ENCODE peak calls at places on chromosomes 1 and 21, in eight cellular contexts. One of them, this sample, is unnamed.

GRCh38 chr1:234598974-234599616 is 10.9 kb downstream of the IRF2BP2 start:
- DNase-seq in esophagus squamous epithelium: no peak
- DNase-seq in HepG2: no peak
- DNase-seq in heart left ventricle: no peak
- DNase-seq in ovary: no peak
- DNase-seq in breast epithelium: no peak
- DNase-seq in cardiac muscle cell: no peak
- DNase-seq in PC-9: peak; percentile 86
- DNase-seq in this sample: no peak

GRCh38 chr1:154157520-154158306 is 2.8 kb upstream of the NUP210L start:
- DNase-seq in esophagus squamous epithelium: no peak
- DNase-seq in HepG2: no peak
- DNase-seq in heart left ventricle: no peak
- DNase-seq in ovary: no peak
- DNase-seq in breast epithelium: no peak
- DNase-seq in cardiac muscle cell: no peak
- DNase-seq in PC-9: no peak
- DNase-seq in this sample: no peak

GRCh38 chr1:73576084-73576483 is 621.9 kb downstream of the LRRIQ3 start:
- DNase-seq in esophagus squamous epithelium: no peak
- DNase-seq in HepG2: no peak
- DNase-seq in heart left ventricle: no peak
- DNase-seq in ovary: no peak
- DNase-seq in breast epithelium: no peak
- DNase-seq in cardiac muscle cell: no peak
- DNase-seq in PC-9: no peak
- DNase-seq in this sample: no peak

GRCh38 chr1:83034846-83035245 is 964.1 kb downstream of the TTLL7 start:
- DNase-seq in esophagus squamous epithelium: no peak
- DNase-seq in HepG2: no peak
- DNase-seq in heart left ventricle: no peak
- DNase-seq in ovary: no peak
- DNase-seq in breast epithelium: no peak
- DNase-seq in cardiac muscle cell: no peak
- DNase-seq in PC-9: no peak
- DNase-seq in this sample: no peak

GRCh38 chr21:26961704-26962103 is 5.2 kb downstream of the ADAMTS5 start:
- DNase-seq in esophagus squamous epithelium: no peak
- DNase-seq in HepG2: no peak
- DNase-seq in heart left ventricle: no peak
- DNase-seq in ovary: peak; percentile 22
- DNase-seq in breast epithelium: no peak
- DNase-seq in cardiac muscle cell: no peak
- DNase-seq in PC-9: no peak
- DNase-seq in this sample: no peak

GRCh38 chr21:31902438-31902837 is 29.6 kb downstream of the HUNK start:
- DNase-seq in esophagus squamous epithelium: no peak
- DNase-seq in HepG2: no peak
- DNase-seq in heart left ventricle: no peak
- DNase-seq in ovary: no peak
- DNase-seq in breast epithelium: no peak
- DNase-seq in cardiac muscle cell: no peak
- DNase-seq in PC-9: no peak
- DNase-seq in this sample: no peak

GRCh38 chr1:46489169-46489637 is 433 bp upstream of the DMBX1 start:
- DNase-seq in esophagus squamous epithelium: no peak
- DNase-seq in HepG2: no peak
- DNase-seq in heart left ventricle: no peak
- DNase-seq in ovary: no peak
- DNase-seq in breast epithelium: no peak
- DNase-seq in cardiac muscle cell: no peak
- DNase-seq in PC-9: no peak
- DNase-seq in this sample: no peak

GRCh38 chr1:203271962-203272632 is 33.2 kb upstream of the BTG2 start:
- DNase-seq in esophagus squamous epithelium: no peak
- DNase-seq in HepG2: no peak
- DNase-seq in heart left ventricle: no peak
- DNase-seq in ovary: peak; percentile 41
- DNase-seq in breast epithelium: no peak
- DNase-seq in cardiac muscle cell: no peak
- DNase-seq in PC-9: no peak
- DNase-seq in this sample: no peak

GRCh38 chr1:2632561-2633361 is at the start of gene MMEL1:
- DNase-seq in esophagus squamous epithelium: no peak
- DNase-seq in HepG2: no peak
- DNase-seq in heart left ventricle: no peak
- DNase-seq in ovary: no peak
- DNase-seq in breast epithelium: no peak
- DNase-seq in cardiac muscle cell: no peak
- DNase-seq in PC-9: no peak
- DNase-seq in this sample: no peak

GRCh38 chr1:94708811-94709210 is 111.3 kb upstream of the SLC44A3 start:
- DNase-seq in esophagus squamous epithelium: no peak
- DNase-seq in HepG2: no peak
- DNase-seq in heart left ventricle: no peak
- DNase-seq in ovary: no peak
- DNase-seq in breast epithelium: no peak
- DNase-seq in cardiac muscle cell: no peak
- DNase-seq in PC-9: no peak
- DNase-seq in this sample: no peak

GRCh38 chr1:60903591-60903990 is 178.8 kb upstream of the NFIA start:
- DNase-seq in esophagus squamous epithelium: no peak
- DNase-seq in HepG2: no peak
- DNase-seq in heart left ventricle: peak; percentile 67
- DNase-seq in ovary: no peak
- DNase-seq in breast epithelium: peak; percentile 53
- DNase-seq in cardiac muscle cell: no peak
- DNase-seq in PC-9: no peak
- DNase-seq in this sample: no peak

GRCh38 chr21:43333301-43334062 is 93.4 kb downstream of the SIK1 start:
- DNase-seq in esophagus squamous epithelium: no peak
- DNase-seq in HepG2: peak; percentile 68
- DNase-seq in heart left ventricle: peak; percentile 52
- DNase-seq in ovary: peak; percentile 49
- DNase-seq in breast epithelium: peak; percentile 92
- DNase-seq in cardiac muscle cell: peak; percentile 79
- DNase-seq in PC-9: peak; percentile 81
- DNase-seq in this sample: no peak

GRCh38 chr1:230976825-230977747 is 1.6 kb downstream of the TTC13 start:
- DNase-seq in esophagus squamous epithelium: no peak
- DNase-seq in HepG2: no peak
- DNase-seq in heart left ventricle: peak; percentile 20
- DNase-seq in ovary: no peak
- DNase-seq in breast epithelium: no peak
- DNase-seq in cardiac muscle cell: no peak
- DNase-seq in PC-9: no peak
- DNase-seq in this sample: no peak

GRCh38 chr21:15206514-15206913 is 141.7 kb upstream of the NRIP1 start:
- DNase-seq in esophagus squamous epithelium: no peak
- DNase-seq in HepG2: no peak
- DNase-seq in heart left ventricle: no peak
- DNase-seq in ovary: no peak
- DNase-seq in breast epithelium: no peak
- DNase-seq in cardiac muscle cell: no peak
- DNase-seq in PC-9: no peak
- DNase-seq in this sample: no peak

GRCh38 chr1:145871994-145872411 is 13.1 kb upstream of the PIAS3 start:
- DNase-seq in esophagus squamous epithelium: no peak
- DNase-seq in HepG2: no peak
- DNase-seq in heart left ventricle: peak; percentile 36
- DNase-seq in ovary: no peak
- DNase-seq in breast epithelium: no peak
- DNase-seq in cardiac muscle cell: peak; percentile 13
- DNase-seq in PC-9: no peak
- DNase-seq in this sample: peak; percentile 58
- H3K27ac ChIP-seq in esophagus squamous epithelium: peak overlapping the region; percentile 61
- H3K27ac ChIP-seq in HepG2: no peak overlapping the region
- H3K27ac ChIP-seq in heart left ventricle: peak overlapping the region; percentile 62
- H3K27ac ChIP-seq in ovary: peak overlapping the region; percentile 86
- H3K27ac ChIP-seq in breast epithelium: peak overlapping the region; percentile 91
- H3K27ac ChIP-seq in cardiac muscle cell: no peak overlapping the region
- H3K27ac ChIP-seq in PC-9: no peak overlapping the region
- H3K27ac ChIP-seq in this sample: no peak overlapping the region

DNA sequence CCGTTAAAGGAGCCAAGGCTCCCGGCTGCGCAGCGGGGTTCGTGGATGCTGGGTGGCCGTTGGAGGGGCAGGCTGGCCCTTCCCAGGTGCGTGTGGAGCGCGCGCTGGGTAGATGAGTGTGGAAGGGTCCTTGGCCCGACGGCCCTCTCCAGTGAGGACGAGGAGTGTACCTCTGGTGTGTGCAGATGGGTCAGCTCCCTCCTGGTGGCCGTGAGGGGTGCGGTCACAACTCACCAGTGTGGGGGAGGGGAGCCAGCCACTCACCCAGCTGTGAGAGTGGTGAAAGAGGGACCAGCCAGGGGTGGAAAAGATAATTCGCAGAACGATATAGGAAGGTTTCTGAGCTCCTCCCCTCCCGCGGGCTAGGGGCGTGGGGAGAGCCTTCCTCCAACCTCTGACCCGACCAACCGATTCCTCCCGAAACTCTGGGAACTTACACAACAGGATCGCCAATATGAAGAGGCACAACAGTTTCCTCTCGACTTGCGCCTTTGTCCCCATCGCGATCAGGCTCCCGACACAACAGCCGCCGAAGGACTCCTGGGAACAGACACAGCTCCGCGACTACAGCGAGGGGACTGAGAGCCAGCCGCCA is at the start of gene F11R:
- DNase-seq in esophagus squamous epithelium: no peak
- DNase-seq in HepG2: peak; percentile 62
- DNase-seq in heart left ventricle: peak; percentile 35
- DNase-seq in ovary: peak; percentile 38
- DNase-seq in breast epithelium: peak; percentile 50
- DNase-seq in cardiac muscle cell: peak; percentile 81
- DNase-seq in PC-9: peak; percentile 55
- DNase-seq in this sample: peak; percentile 73
- TF ChIP-seq CTCF in esophagus squamous epithelium: peak; percentile 48
- TF ChIP-seq CTCF in HepG2: peak; percentile 48
- TF ChIP-seq CTCF in heart left ventricle: peak; percentile 25
- TF ChIP-seq CTCF in ovary: no peak
- TF ChIP-seq CTCF in breast epithelium: peak; percentile 30
- TF ChIP-seq CTCF in cardiac muscle cell: peak; percentile 14
- TF ChIP-seq CTCF in PC-9: peak; percentile 54
- TF ChIP-seq CTCF in this sample: no peak

GRCh38 chr1:26694185-26694572 is 1.6 kb upstream of the ARID1A start:
- DNase-seq in esophagus squamous epithelium: no peak
- DNase-seq in HepG2: no peak
- DNase-seq in heart left ventricle: no peak
- DNase-seq in ovary: no peak
- DNase-seq in breast epithelium: no peak
- DNase-seq in cardiac muscle cell: peak; percentile 62
- DNase-seq in PC-9: no peak
- DNase-seq in this sample: no peak
- H3K4me1 ChIP-seq in esophagus squamous epithelium: peaks cover 36% of the 10 kb centered on the region
- H3K4me1 ChIP-seq in HepG2: peaks cover 47% of the 10 kb centered on the region
- H3K4me1 ChIP-seq in heart left ventricle: peaks cover 32% of the 10 kb centered on the region
- H3K4me1 ChIP-seq in ovary: peaks cover 8% of the 10 kb centered on the region
- H3K4me1 ChIP-seq in breast epithelium: peaks cover 17% of the 10 kb centered on the region
- H3K4me1 ChIP-seq in cardiac muscle cell: peaks cover 37% of the 10 kb centered on the region
- H3K4me1 ChIP-seq in PC-9: peaks cover 37% of the 10 kb centered on the region
- H3K4me1 ChIP-seq in this sample: peaks cover 46% of the 10 kb centered on the region

DNA sequence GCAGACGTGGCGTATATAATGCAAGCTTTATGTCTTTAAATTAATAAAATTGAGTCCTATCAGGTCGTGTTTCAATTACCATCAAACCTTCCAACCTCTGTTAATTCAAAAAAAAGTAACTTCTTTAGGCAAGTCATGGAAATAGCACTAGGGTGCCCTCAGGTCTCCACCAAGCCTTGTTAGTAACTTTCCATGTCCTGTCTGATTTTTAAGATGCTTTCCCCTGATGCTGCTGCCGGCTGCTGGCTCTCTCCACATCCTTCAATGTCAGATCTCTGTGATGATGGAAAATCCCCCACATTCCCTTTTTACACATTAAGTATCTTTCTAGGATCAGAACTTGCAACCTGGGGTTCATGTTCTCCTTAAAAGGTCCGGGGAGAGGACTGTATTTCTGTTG is 3.0 kb downstream of the ERG start:
- DNase-seq in esophagus squamous epithelium: no peak
- DNase-seq in HepG2: no peak
- DNase-seq in heart left ventricle: no peak
- DNase-seq in ovary: no peak
- DNase-seq in breast epithelium: no peak
- DNase-seq in cardiac muscle cell: no peak
- DNase-seq in PC-9: no peak
- DNase-seq in this sample: no peak
- H3K27ac ChIP-seq in esophagus squamous epithelium: peak overlapping the region; percentile 3
- H3K27ac ChIP-seq in HepG2: no peak overlapping the region
- H3K27ac ChIP-seq in heart left ventricle: peak overlapping the region; percentile 88
- H3K27ac ChIP-seq in ovary: no peak overlapping the region
- H3K27ac ChIP-seq in breast epithelium: peak overlapping the region; percentile 5
- H3K27ac ChIP-seq in cardiac muscle cell: no peak overlapping the region
- H3K27ac ChIP-seq in PC-9: no peak overlapping the region
- H3K27ac ChIP-seq in this sample: no peak overlapping the region

GRCh38 chr1:201213106-201213770 is 22.6 kb downstream of the IGFN1 start:
- DNase-seq in esophagus squamous epithelium: no peak
- DNase-seq in HepG2: no peak
- DNase-seq in heart left ventricle: peak; percentile 11
- DNase-seq in ovary: no peak
- DNase-seq in breast epithelium: no peak
- DNase-seq in cardiac muscle cell: no peak
- DNase-seq in PC-9: no peak
- DNase-seq in this sample: peak; percentile 28

GRCh38 chr1:201215531-201216357 is 25.1 kb downstream of the IGFN1 start:
- DNase-seq in esophagus squamous epithelium: no peak
- DNase-seq in HepG2: no peak
- DNase-seq in heart left ventricle: peak; percentile 14
- DNase-seq in ovary: no peak
- DNase-seq in breast epithelium: no peak
- DNase-seq in cardiac muscle cell: no peak
- DNase-seq in PC-9: no peak
- DNase-seq in this sample: no peak

GRCh38 chr1:201214886-201215285 is 24.3 kb downstream of the IGFN1 start:
- DNase-seq in esophagus squamous epithelium: no peak
- DNase-seq in HepG2: no peak
- DNase-seq in heart left ventricle: peak; percentile 4
- DNase-seq in ovary: no peak
- DNase-seq in breast epithelium: no peak
- DNase-seq in cardiac muscle cell: no peak
- DNase-seq in PC-9: no peak
- DNase-seq in this sample: no peak

GRCh38 chr1:201213926-201214325 is 23.3 kb downstream of the IGFN1 start:
- DNase-seq in esophagus squamous epithelium: no peak
- DNase-seq in HepG2: no peak
- DNase-seq in heart left ventricle: peak; percentile 11
- DNase-seq in ovary: no peak
- DNase-seq in breast epithelium: no peak
- DNase-seq in cardiac muscle cell: no peak
- DNase-seq in PC-9: no peak
- DNase-seq in this sample: no peak

DNA sequence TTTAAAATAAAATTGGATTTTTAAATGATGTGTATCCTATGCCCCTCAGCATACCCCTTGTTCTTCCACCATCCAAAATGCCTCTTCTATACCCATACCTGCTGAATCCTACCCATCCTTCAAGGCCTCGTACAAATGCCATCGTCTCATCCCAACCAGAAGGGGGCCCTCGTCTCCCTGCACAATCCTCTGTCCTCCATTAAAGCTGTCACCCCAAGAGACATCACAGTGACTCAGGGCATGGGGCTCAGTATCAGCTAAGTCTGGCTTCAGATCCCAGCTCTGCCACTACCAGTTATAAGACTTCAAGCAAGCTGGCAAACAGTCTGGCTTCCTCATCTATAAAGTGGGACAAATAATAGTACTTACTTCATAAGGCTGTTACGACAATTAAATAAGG is 23.8 kb downstream of the IGFN1 start:
- DNase-seq in esophagus squamous epithelium: no peak
- DNase-seq in HepG2: no peak
- DNase-seq in heart left ventricle: peak; percentile 3
- DNase-seq in ovary: no peak
- DNase-seq in breast epithelium: no peak
- DNase-seq in cardiac muscle cell: no peak
- DNase-seq in PC-9: no peak
- DNase-seq in this sample: no peak
- TF ChIP-seq CTCF in esophagus squamous epithelium: peak; percentile 44
- TF ChIP-seq CTCF in HepG2: peak; percentile 31
- TF ChIP-seq CTCF in heart left ventricle: no peak
- TF ChIP-seq CTCF in ovary: no peak
- TF ChIP-seq CTCF in breast epithelium: no peak
- TF ChIP-seq CTCF in cardiac muscle cell: no peak
- TF ChIP-seq CTCF in PC-9: no peak
- TF ChIP-seq CTCF in this sample: no peak

This sample was measured in right lobe of liver.